ENCODE peak calls at places on chromosomes 12 and 14, in five cellular contexts. K is EL, X is GM04504, G is activated gamma-delta T cell treated with Interleukin-2 at 50 U/mL for 16 hours, H is ovary. Z is an unnamed sample.

GRCh38 chr14:101196051-101196450 is 292.5 kb upstream of the RTL1 start:
- DNase-seq in K (no peak), X (no peak), G (no peak), H (peak), Z (no peak)

GRCh38 chr12:105555556-105555973 is 225.1 kb downstream of the C12orf75 start:
- DNase-seq in K (no peak), X (no peak), G (no peak), H (no peak), Z (no peak)

GRCh38 chr12:129162805-129163204 is 309.5 kb downstream of the GLT1D1 start:
- DNase-seq in K (no peak), X (no peak), G (no peak), H (no peak), Z (no peak)

GRCh38 chr14:32508281-32508680 is 179.2 kb downstream of the AKAP6 start:
- DNase-seq in K (peak), X (no peak), G (no peak), H (no peak), Z (no peak)

GRCh38 chr14:77603654-77604270 is 12.7 kb downstream of the SPTLC2 start:
- DNase-seq in K (no peak), X (no peak), G (no peak), H (peak), Z (no peak)

GRCh38 chr12:132315951-132316350 is 13.4 kb downstream of the GALNT9 start:
- DNase-seq in K (no peak), X (no peak), G (no peak), H (no peak), Z (no peak)

GRCh38 chr14:105273062-105273461 is 24.7 kb downstream of the BTBD6 start:
- DNase-seq in K (no peak), X (no peak), G (no peak), H (no peak), Z (no peak)

GRCh38 chr14:58107947-58108552 is 44.0 kb downstream of the ARMH4 start:
- DNase-seq in K (peak), X (peak), G (peak), H (peak), Z (no peak)

GRCh38 chr12:11953523-11953922 is 117.2 kb upstream of the BCL2L14 start:
- DNase-seq in K (no peak), X (no peak), G (no peak), H (no peak), Z (no peak)

GRCh38 chr12:2052861-2053674 is at the start of gene CACNA1C:
- DNase-seq in K (peak), X (peak), G (no peak), H (peak), Z (peak)

GRCh38 chr12:102722147-102722546 is 194.9 kb downstream of the PAH start:
- DNase-seq in K (no peak), X (no peak), G (no peak), H (no peak), Z (no peak)

GRCh38 chr12:112005419-112006395 is 7.3 kb downstream of the TMEM116 start:
- DNase-seq in K (peak), X (no peak), G (no peak), H (no peak), Z (no peak)

GRCh38 chr12:49043856-49044258 is 16.7 kb downstream of the KMT2D start:
- DNase-seq in K (peak), X (no peak), G (peak), H (no peak), Z (peak)

GRCh38 chr12:19739195-19739776 is 300.0 kb downstream of the AEBP2 start:
- DNase-seq in K (peak), X (peak), G (peak), H (no peak), Z (no peak)

GRCh38 chr12:4151362-4152121 is 122.0 kb upstream of the CCND2 start:
- DNase-seq in K (no peak), X (no peak), G (no peak), H (no peak), Z (no peak)

GRCh38 chr14:103428732-103429556 is 43.7 kb downstream of the MARK3 start:
- DNase-seq in K (no peak), X (no peak), G (no peak), H (no peak), Z (no peak)

GRCh38 chr14:44662250-44662891 is 155.3 kb upstream of the FSCB start:
- DNase-seq in K (no peak), X (no peak), G (no peak), H (no peak), Z (no peak)

GRCh38 chr12:113088971-113089756 is 32.6 kb downstream of the DTX1 start:
- DNase-seq in K (no peak), X (no peak), G (peak), H (no peak), Z (peak)

GRCh38 chr12:1384910-1385309 is 209.5 kb downstream of the FBXL14 start:
- DNase-seq in K (no peak), X (no peak), G (no peak), H (no peak), Z (no peak)

GRCh38 chr12:106119301-106119700 is 19.5 kb downstream of the NUAK1 start:
- DNase-seq in K (no peak), X (no peak), G (no peak), H (no peak), Z (no peak)

GRCh38 chr14:93379841-93380240 is 32.9 kb downstream of the COX8C start:
- DNase-seq in K (no peak), X (no peak), G (no peak), H (no peak), Z (no peak)

GRCh38 chr12:50055831-50056628 is 1.4 kb upstream of the ASIC1 start:
- DNase-seq in K (peak), X (no peak), G (peak), H (no peak), Z (peak)

GRCh38 chr12:40099423-40099853 is 6.4 kb downstream of the SLC2A13 start:
- DNase-seq in K (no peak), X (no peak), G (no peak), H (no peak), Z (no peak)

Z was measured in activated naive CD8-positive, alpha-beta T cell treated with anti-CD3 and anti-CD28 coated beads, Interleukin-2, amount 10 ng/mL, durations not matched to agents 7 days and 5 days.